ENCODE peak calls at places on chromosome 7, in six cellular contexts. One of them, this sample, is unnamed.

GRCh38 chr7:83791737-83792136 is 142.8 kb upstream of the SEMA3E start:
- DNase-seq in IMR-90: no peak
- DNase-seq in esophagus squamous epithelium: no peak
- DNase-seq in A549: peak; percentile 3
- DNase-seq in prostate gland: no peak
- DNase-seq in ovary: no peak
- DNase-seq in this sample: no peak

GRCh38 chr7:123673752-123674398 is 18.2 kb downstream of the LMOD2 start:
- DNase-seq in IMR-90: no peak
- DNase-seq in esophagus squamous epithelium: no peak
- DNase-seq in A549: no peak
- DNase-seq in prostate gland: no peak
- DNase-seq in ovary: no peak
- DNase-seq in this sample: no peak

GRCh38 chr7:22610871-22611757 is 111.1 kb upstream of the STEAP1B start:
- DNase-seq in IMR-90: peak; percentile 79
- DNase-seq in esophagus squamous epithelium: no peak
- DNase-seq in A549: no peak
- DNase-seq in prostate gland: no peak
- DNase-seq in ovary: no peak
- DNase-seq in this sample: no peak

GRCh38 chr7:73969991-73970390 is 58.0 kb upstream of the ELN start:
- DNase-seq in IMR-90: no peak
- DNase-seq in esophagus squamous epithelium: no peak
- DNase-seq in A549: no peak
- DNase-seq in prostate gland: no peak
- DNase-seq in ovary: no peak
- DNase-seq in this sample: peak; percentile 4

GRCh38 chr7:95264225-95264927 is 60.0 kb downstream of the PON1 start:
- DNase-seq in IMR-90: peak; percentile 41
- DNase-seq in esophagus squamous epithelium: no peak
- DNase-seq in A549: peak; percentile 96
- DNase-seq in prostate gland: no peak
- DNase-seq in ovary: no peak
- DNase-seq in this sample: no peak

GRCh38 chr7:102934670-102935069 is 21.9 kb downstream of the LRRC17 start:
- DNase-seq in IMR-90: no peak
- DNase-seq in esophagus squamous epithelium: no peak
- DNase-seq in A549: no peak
- DNase-seq in prostate gland: no peak
- DNase-seq in ovary: no peak
- DNase-seq in this sample: no peak

GRCh38 chr7:80309971-80310549 is 175.4 kb downstream of the GNAI1 start:
- DNase-seq in IMR-90: no peak
- DNase-seq in esophagus squamous epithelium: no peak
- DNase-seq in A549: no peak
- DNase-seq in prostate gland: no peak
- DNase-seq in ovary: no peak
- DNase-seq in this sample: no peak

GRCh38 chr7:135981958-135982646 is 4.9 kb upstream of the MTPN start:
- DNase-seq in IMR-90: no peak
- DNase-seq in esophagus squamous epithelium: no peak
- DNase-seq in A549: no peak
- DNase-seq in prostate gland: no peak
- DNase-seq in ovary: no peak
- DNase-seq in this sample: no peak

GRCh38 chr7:18356195-18356645 is 139.3 kb upstream of the HDAC9 start:
- DNase-seq in IMR-90: peak; percentile 28
- DNase-seq in esophagus squamous epithelium: no peak
- DNase-seq in A549: peak; percentile 28
- DNase-seq in prostate gland: no peak
- DNase-seq in ovary: no peak
- DNase-seq in this sample: no peak

GRCh38 chr7:43856996-43857395 is 12.3 kb downstream of the MRPS24 start:
- DNase-seq in IMR-90: peak; percentile 58
- DNase-seq in esophagus squamous epithelium: no peak
- DNase-seq in A549: no peak
- DNase-seq in prostate gland: no peak
- DNase-seq in ovary: no peak
- DNase-seq in this sample: no peak

GRCh38 chr7:128882134-128882533 is 19.5 kb downstream of the ATP6V1F start:
- DNase-seq in IMR-90: no peak
- DNase-seq in esophagus squamous epithelium: no peak
- DNase-seq in A549: no peak
- DNase-seq in prostate gland: no peak
- DNase-seq in ovary: no peak
- DNase-seq in this sample: no peak

GRCh38 chr7:92534572-92534971 is 6.0 kb downstream of the RBM48 start:
- DNase-seq in IMR-90: no peak
- DNase-seq in esophagus squamous epithelium: no peak
- DNase-seq in A549: no peak
- DNase-seq in prostate gland: no peak
- DNase-seq in ovary: no peak
- DNase-seq in this sample: no peak

GRCh38 chr7:44801890-44802289 is 5.4 kb downstream of the PPIA start:
- DNase-seq in IMR-90: peak; percentile 37
- DNase-seq in esophagus squamous epithelium: no peak
- DNase-seq in A549: no peak
- DNase-seq in prostate gland: no peak
- DNase-seq in ovary: no peak
- DNase-seq in this sample: no peak

GRCh38 chr7:85178531-85179298 is 8.1 kb downstream of the SEMA3D start:
- DNase-seq in IMR-90: no peak
- DNase-seq in esophagus squamous epithelium: no peak
- DNase-seq in A549: no peak
- DNase-seq in prostate gland: no peak
- DNase-seq in ovary: no peak
- DNase-seq in this sample: no peak

GRCh38 chr7:27423290-27423689 is 180.7 kb downstream of the EVX1 start:
- DNase-seq in IMR-90: no peak
- DNase-seq in esophagus squamous epithelium: no peak
- DNase-seq in A549: no peak
- DNase-seq in prostate gland: peak; percentile 85
- DNase-seq in ovary: no peak
- DNase-seq in this sample: no peak
- TF ChIP-seq POLR2A in IMR-90: no peak
- TF ChIP-seq POLR2A in esophagus squamous epithelium: no peak
- TF ChIP-seq POLR2A in A549: no peak
- TF ChIP-seq POLR2A in prostate gland: no peak
- TF ChIP-seq POLR2A in ovary: no peak
- TF ChIP-seq POLR2A in this sample: no peak

GRCh38 chr7:150374026-150374425 is 5.1 kb upstream of the ZNF775 start:
- DNase-seq in IMR-90: no peak
- DNase-seq in esophagus squamous epithelium: no peak
- DNase-seq in A549: no peak
- DNase-seq in prostate gland: no peak
- DNase-seq in ovary: no peak
- DNase-seq in this sample: no peak

GRCh38 chr7:150373049-150373801 is 4.6 kb downstream of the REPIN1 start:
- DNase-seq in IMR-90: no peak
- DNase-seq in esophagus squamous epithelium: no peak
- DNase-seq in A549: no peak
- DNase-seq in prostate gland: peak; percentile 81
- DNase-seq in ovary: no peak
- DNase-seq in this sample: no peak

GRCh38 chr7:150375662-150376521 is 3.2 kb upstream of the ZNF775 start:
- DNase-seq in IMR-90: no peak
- DNase-seq in esophagus squamous epithelium: no peak
- DNase-seq in A549: no peak
- DNase-seq in prostate gland: no peak
- DNase-seq in ovary: no peak
- DNase-seq in this sample: no peak

GRCh38 chr7:150372271-150373048 is 3.8 kb downstream of the REPIN1 start:
- DNase-seq in IMR-90: no peak
- DNase-seq in esophagus squamous epithelium: no peak
- DNase-seq in A549: no peak
- DNase-seq in prostate gland: no peak
- DNase-seq in ovary: no peak
- DNase-seq in this sample: no peak

DNA sequence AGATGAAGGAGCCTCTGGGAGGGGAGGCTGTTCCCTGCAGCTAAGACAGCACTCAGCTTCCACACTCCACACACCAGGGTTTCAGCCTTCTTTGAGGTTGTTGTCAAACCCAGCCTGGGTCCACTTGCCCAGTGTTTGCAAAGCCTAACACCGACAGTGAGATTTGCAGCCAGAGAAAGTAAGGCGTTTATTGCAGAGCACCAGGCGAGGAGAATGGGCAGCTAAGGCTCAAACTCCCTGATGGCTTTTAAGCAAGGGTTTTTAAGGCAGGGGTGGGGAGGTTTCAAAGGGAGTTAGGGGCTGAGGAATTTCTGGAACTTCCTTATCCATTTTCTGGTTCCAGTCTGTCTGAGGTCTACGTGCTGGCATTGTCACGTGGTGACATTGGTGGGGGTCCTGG is 4.7 kb upstream of the ZNF775 start:
- DNase-seq in IMR-90: no peak
- DNase-seq in esophagus squamous epithelium: no peak
- DNase-seq in A549: no peak
- DNase-seq in prostate gland: no peak
- DNase-seq in ovary: no peak
- DNase-seq in this sample: no peak
- H3K27ac ChIP-seq in IMR-90: no peak overlapping the region
- H3K27ac ChIP-seq in esophagus squamous epithelium: no peak overlapping the region
- H3K27ac ChIP-seq in A549: no peak overlapping the region
- H3K27ac ChIP-seq in prostate gland: no peak overlapping the region
- H3K27ac ChIP-seq in ovary: no peak overlapping the region
- H3K27ac ChIP-seq in this sample: no peak overlapping the region

DNA sequence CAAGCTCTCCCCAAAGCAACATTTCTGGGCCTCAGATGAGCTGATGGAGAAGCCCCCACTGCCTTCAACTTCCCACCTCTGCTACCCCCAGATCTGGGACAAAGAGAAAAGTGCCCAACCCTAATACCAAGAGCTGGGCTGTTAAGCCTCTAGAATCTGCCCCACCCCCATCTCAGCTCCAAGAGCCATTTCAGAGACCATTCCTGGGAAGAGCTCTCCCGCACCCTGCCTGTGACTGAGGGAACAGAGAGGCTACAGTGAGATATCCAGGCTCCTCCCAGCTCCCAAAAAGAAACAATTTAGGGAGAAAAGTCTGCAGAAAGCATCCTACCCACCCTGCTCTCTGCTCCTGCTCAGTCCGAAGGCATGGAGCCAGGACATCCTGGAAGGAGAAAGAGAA is 2.5 kb upstream of the KCNH2 start:
- DNase-seq in IMR-90: no peak
- DNase-seq in esophagus squamous epithelium: no peak
- DNase-seq in A549: no peak
- DNase-seq in prostate gland: no peak
- DNase-seq in ovary: no peak
- DNase-seq in this sample: no peak
- TF ChIP-seq CTCF in IMR-90: no peak
- TF ChIP-seq CTCF in esophagus squamous epithelium: no peak
- TF ChIP-seq CTCF in A549: no peak
- TF ChIP-seq CTCF in prostate gland: no peak
- TF ChIP-seq CTCF in ovary: no peak
- TF ChIP-seq CTCF in this sample: no peak

GRCh38 chr7:142111509-142111908 is at the start of gene MGAM2:
- DNase-seq in IMR-90: no peak
- DNase-seq in esophagus squamous epithelium: no peak
- DNase-seq in A549: no peak
- DNase-seq in prostate gland: no peak
- DNase-seq in ovary: no peak
- DNase-seq in this sample: no peak
- TF ChIP-seq POLR2A in IMR-90: no peak
- TF ChIP-seq POLR2A in esophagus squamous epithelium: no peak
- TF ChIP-seq POLR2A in A549: no peak
- TF ChIP-seq POLR2A in prostate gland: no peak
- TF ChIP-seq POLR2A in ovary: no peak
- TF ChIP-seq POLR2A in this sample: no peak

GRCh38 chr7:158784270-158784669 is 45.0 kb downstream of the ESYT2 start:
- DNase-seq in IMR-90: no peak
- DNase-seq in esophagus squamous epithelium: no peak
- DNase-seq in A549: no peak
- DNase-seq in prostate gland: no peak
- DNase-seq in ovary: peak; percentile 51
- DNase-seq in this sample: no peak
- H3K27ac ChIP-seq in IMR-90: no peak overlapping the region
- H3K27ac ChIP-seq in esophagus squamous epithelium: peak overlapping the region; percentile 84
- H3K27ac ChIP-seq in A549: peak overlapping the region; percentile 17
- H3K27ac ChIP-seq in prostate gland: peak overlapping the region; percentile 47
- H3K27ac ChIP-seq in ovary: peak overlapping the region; percentile 5
- H3K27ac ChIP-seq in this sample: peak overlapping the region; percentile 82

DNA sequence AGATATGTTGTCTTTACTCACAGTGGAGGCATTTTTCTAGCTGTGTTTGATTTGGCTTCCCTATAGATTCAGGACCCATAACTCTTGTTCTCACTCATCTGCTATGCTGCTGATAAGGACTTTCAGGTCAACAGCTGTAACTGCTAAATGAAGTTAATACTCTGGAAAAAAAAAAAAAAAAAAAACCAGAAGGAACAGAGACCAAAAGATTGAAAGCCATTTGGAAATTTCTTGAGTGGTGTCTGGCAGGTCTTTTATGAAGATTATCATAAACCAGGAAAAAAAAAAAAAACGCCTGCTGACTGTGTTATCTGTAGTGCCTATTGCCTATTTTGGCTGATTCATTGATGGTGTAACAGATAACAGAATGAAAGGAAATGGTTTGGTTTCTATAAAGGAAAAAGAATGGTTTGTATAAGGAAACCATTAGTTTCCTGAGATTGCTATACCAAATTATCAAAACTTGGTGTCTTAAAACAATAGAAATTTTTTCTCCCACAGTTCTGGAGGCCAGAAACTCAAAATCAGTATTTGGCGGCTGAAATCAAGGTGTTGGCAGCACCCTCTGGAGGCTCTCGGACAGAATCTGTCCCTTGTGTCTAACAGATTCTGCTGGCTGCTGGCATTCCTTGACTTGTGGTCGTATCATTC is 60.5 kb upstream of the BET1 start:
- DNase-seq in IMR-90: peak; percentile 54
- DNase-seq in esophagus squamous epithelium: no peak
- DNase-seq in A549: no peak
- DNase-seq in prostate gland: no peak
- DNase-seq in ovary: no peak
- DNase-seq in this sample: no peak
- TF ChIP-seq CTCF in IMR-90: no peak
- TF ChIP-seq CTCF in esophagus squamous epithelium: no peak
- TF ChIP-seq CTCF in A549: no peak
- TF ChIP-seq CTCF in prostate gland: no peak
- TF ChIP-seq CTCF in ovary: no peak
- TF ChIP-seq CTCF in this sample: peak; percentile 24

GRCh38 chr7:100604078-100604975 is 2.2 kb downstream of the PCOLCE start:
- DNase-seq in IMR-90: peak; percentile 46
- DNase-seq in esophagus squamous epithelium: no peak
- DNase-seq in A549: peak; percentile 78
- DNase-seq in prostate gland: peak; percentile 54
- DNase-seq in ovary: peak; percentile 85
- DNase-seq in this sample: peak; percentile 76
- TF ChIP-seq POLR2A in IMR-90: no peak
- TF ChIP-seq POLR2A in esophagus squamous epithelium: no peak
- TF ChIP-seq POLR2A in A549: peak; percentile 33
- TF ChIP-seq POLR2A in prostate gland: peak; percentile 43
- TF ChIP-seq POLR2A in ovary: peak; percentile 81
- TF ChIP-seq POLR2A in this sample: peak; percentile 64

DNA sequence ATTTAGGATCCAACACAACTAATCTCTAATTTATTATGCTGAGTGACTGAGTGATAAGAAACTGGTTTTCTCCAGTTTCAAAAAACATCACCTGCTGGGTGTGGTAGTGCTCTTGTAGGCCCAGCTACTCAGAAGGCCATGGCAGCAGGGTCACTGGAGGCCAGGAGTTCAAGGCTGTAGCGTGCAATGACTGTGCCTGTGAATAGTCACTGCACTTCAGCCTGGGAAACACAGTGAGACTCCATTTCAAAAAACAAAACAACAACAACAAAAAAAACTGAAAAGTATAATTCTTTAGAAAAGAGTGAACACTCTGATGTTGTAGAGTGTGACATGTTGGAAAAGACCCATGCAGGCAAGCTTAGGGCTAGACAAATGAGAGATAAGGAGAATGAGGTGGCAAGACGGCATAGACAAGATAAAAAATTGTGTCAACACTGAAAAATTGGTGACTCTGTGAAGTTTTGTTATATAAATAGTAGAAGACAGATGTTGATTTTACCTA is 150.1 kb upstream of the GPR22 start:
- DNase-seq in IMR-90: no peak
- DNase-seq in esophagus squamous epithelium: no peak
- DNase-seq in A549: no peak
- DNase-seq in prostate gland: no peak
- DNase-seq in ovary: no peak
- DNase-seq in this sample: no peak
- H3K27ac ChIP-seq in IMR-90: no peak overlapping the region
- H3K27ac ChIP-seq in esophagus squamous epithelium: no peak overlapping the region
- H3K27ac ChIP-seq in A549: no peak overlapping the region
- H3K27ac ChIP-seq in prostate gland: no peak overlapping the region
- H3K27ac ChIP-seq in ovary: no peak overlapping the region
- H3K27ac ChIP-seq in this sample: no peak overlapping the region

This sample was measured in heart left ventricle.